ENCODE peak calls at places on chromosomes 5 and 9, in ten cellular contexts. I, O, B, H, G, E, D, S, Z and U are unnamed samples.

GRCh38 chr5:58459276-58459859 is 518 bp downstream of the PLK2 start:
- DNase-seq in E (no peak), Z (no peak), D (peak; percentile 28), O (no peak), B (no peak), I (peak; percentile 32), S (peak; percentile 79), H (peak; percentile 34), G (peak; percentile 31), U (peak; percentile 29)

GRCh38 chr5:98474802-98475201 is 298.7 kb upstream of the RGMB start:
- DNase-seq in H (no peak), E (no peak), B (no peak), I (no peak), G (no peak), O (no peak), D (no peak), S (no peak), Z (no peak), U (no peak)

GRCh38 chr5:155978805-155979204 is 348.2 kb upstream of the SGCD start:
- DNase-seq in G (no peak), H (no peak), D (no peak), S (no peak), B (no peak), E (no peak), I (no peak), O (no peak), Z (no peak), U (no peak)

GRCh38 chr5:96868603-96869371 is 7.5 kb upstream of the ERAP2 start:
- DNase-seq in D (peak; percentile 38), Z (peak; percentile 79), E (no peak), G (no peak), O (no peak), S (no peak), I (no peak), B (peak; percentile 70), H (no peak), U (no peak)

GRCh38 chr5:136064510-136064909 is 35.7 kb downstream of the TGFBI start:
- DNase-seq in D (no peak), E (no peak), S (peak; percentile 71), I (no peak), Z (no peak), H (no peak), B (peak; percentile 38), G (no peak), O (no peak), U (no peak)

GRCh38 chr9:121670447-121670846 is 19.0 kb downstream of the DAB2IP start:
- DNase-seq in G (no peak), S (no peak), O (peak; percentile 41), E (no peak), B (no peak), I (no peak), Z (no peak), H (no peak), D (no peak), U (no peak)

GRCh38 chr9:109721021-109721420 is 59.0 kb upstream of the PALM2AKAP2 start:
- DNase-seq in G (no peak), E (no peak), Z (no peak), B (no peak), S (no peak), D (no peak), O (no peak), H (no peak), I (no peak), U (no peak)

GRCh38 chr5:171574374-171574773 is 154.9 kb downstream of the FGF18 start:
- DNase-seq in Z (no peak), I (no peak), H (no peak), G (no peak), D (no peak), O (no peak), S (no peak), B (no peak), E (no peak), U (no peak)

GRCh38 chr5:173984218-173984617 is 4.8 kb upstream of the C5orf47 start:
- DNase-seq in Z (no peak), S (no peak), E (no peak), I (no peak), D (no peak), B (peak; percentile 46), H (no peak), O (no peak), G (no peak), U (no peak)

GRCh38 chr9:3732077-3733038 is 206.6 kb upstream of the RFX3 start:
- DNase-seq in O (no peak), H (no peak), D (peak; percentile 66), I (peak; percentile 36), Z (peak; percentile 56), E (peak; percentile 64), G (peak; percentile 48), B (peak; percentile 50), S (no peak), U (peak; percentile 41)

GRCh38 chr9:112819635-112820496 is 69.3 kb downstream of the SNX30 start:
- DNase-seq in G (no peak), S (no peak), I (peak; percentile 48), D (peak; percentile 28), O (no peak), B (peak; percentile 69), E (peak; percentile 26), H (peak; percentile 37), Z (peak; percentile 12), U (peak; percentile 22)

GRCh38 chr5:163585206-163585605 is 79.8 kb downstream of the MAT2B start:
- DNase-seq in G (no peak), D (no peak), Z (no peak), I (no peak), O (no peak), H (no peak), B (no peak), S (no peak), E (no peak), U (no peak)

DNA sequence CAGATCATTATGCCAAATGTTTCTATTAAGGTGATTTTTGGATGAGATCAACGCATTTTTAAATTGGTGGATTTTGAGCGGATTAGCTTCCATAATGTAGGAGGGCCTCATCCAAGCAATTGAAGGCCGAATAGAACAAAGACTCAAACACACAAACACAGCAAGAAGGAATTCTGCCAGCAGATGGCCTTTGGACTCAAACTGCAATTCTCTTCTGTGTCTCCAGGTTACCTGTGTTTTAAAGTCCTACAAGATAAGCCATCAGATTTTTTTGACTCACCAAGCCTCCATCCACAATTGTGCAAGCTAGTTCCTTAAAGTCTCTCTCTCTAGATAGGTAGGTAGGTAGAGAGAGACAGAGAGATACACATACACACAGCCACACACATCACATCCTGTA is 25.5 kb downstream of the CDH6 start:
- DNase-seq in E (no peak), O (no peak), S (no peak), I (no peak), H (no peak), Z (no peak), D (no peak), B (no peak), G (no peak), U (peak; percentile 24)
- TF ChIP-seq CTCF in E (no peak), O (no peak), S (no peak), I (no peak), H (no peak), Z (no peak), D (no peak), B (no peak), G (no peak), U (no peak)

DNA sequence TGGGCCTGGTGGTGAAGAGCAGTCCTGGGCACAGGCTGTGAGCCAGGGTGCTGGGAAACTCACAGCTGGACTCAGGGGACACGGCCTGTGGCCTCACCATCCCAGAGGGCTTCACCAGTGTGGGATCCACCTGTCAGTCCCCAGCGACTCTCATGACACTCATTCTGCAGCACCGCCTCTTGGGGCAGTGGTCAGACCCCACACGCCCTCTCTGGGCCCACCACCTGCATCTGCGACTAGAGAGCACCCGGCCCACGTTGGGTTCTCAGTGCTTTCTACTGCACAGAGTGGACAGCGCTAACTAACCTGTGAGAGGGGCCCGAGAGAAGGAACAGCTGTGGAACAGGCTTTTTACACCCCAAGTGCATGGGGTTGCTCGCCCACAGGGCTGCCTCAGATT is 45.8 kb upstream of the GARNL3 start:
- DNase-seq in I (peak; percentile 8), O (peak; percentile 62), G (no peak), D (no peak), H (no peak), Z (no peak), E (no peak), B (no peak), S (no peak), U (no peak)
- TF ChIP-seq POLR2AphosphoS5 in I (no peak), O (no peak), G (no peak), D (no peak), H (no peak), Z (no peak), E (no peak), B (no peak), S (no peak), U (no peak)

DNA sequence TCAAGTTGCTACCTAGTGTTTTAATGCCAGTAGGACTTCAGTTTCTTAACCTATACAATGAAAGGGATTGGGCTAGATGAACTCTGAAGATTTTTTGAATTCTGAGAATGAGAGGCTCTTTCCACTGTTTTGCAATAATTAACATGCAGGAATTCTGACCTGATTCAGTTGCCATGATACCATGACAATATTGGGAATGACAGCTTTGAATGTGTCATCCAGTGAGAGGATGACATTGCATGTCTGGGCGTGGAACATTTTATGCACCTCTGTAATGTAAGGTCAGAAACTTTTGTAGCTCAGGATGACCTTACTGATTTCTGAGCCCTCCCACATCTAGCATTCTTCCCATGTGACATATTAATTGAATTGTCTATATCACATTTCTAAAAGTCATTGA is 30.6 kb upstream of the SPINK5 start:
- DNase-seq in D (no peak), B (no peak), G (no peak), E (no peak), S (no peak), O (no peak), Z (no peak), H (no peak), I (no peak), U (no peak)
- H3K4me1 ChIP-seq in D (no peaks in the 10 kb centered on the region), B (no peaks in the 10 kb centered on the region), G (no peaks in the 10 kb centered on the region), E (no peaks in the 10 kb centered on the region), S (no peaks in the 10 kb centered on the region), O (no peaks in the 10 kb centered on the region), Z (no peaks in the 10 kb centered on the region), H (no peaks in the 10 kb centered on the region), I (no peaks in the 10 kb centered on the region), U (no peaks in the 10 kb centered on the region)

GRCh38 chr5:130136300-130136699 is 232.0 kb downstream of the CHSY3 start:
- DNase-seq in Z (no peak), E (no peak), B (no peak), S (no peak), D (no peak), O (no peak), G (no peak), H (no peak), I (no peak), U (no peak)

GRCh38 chr5:130138406-130139060 is 234.3 kb downstream of the CHSY3 start:
- DNase-seq in D (no peak), S (no peak), B (no peak), I (no peak), H (no peak), O (no peak), G (no peak), E (no peak), Z (no peak), U (no peak)

DNA sequence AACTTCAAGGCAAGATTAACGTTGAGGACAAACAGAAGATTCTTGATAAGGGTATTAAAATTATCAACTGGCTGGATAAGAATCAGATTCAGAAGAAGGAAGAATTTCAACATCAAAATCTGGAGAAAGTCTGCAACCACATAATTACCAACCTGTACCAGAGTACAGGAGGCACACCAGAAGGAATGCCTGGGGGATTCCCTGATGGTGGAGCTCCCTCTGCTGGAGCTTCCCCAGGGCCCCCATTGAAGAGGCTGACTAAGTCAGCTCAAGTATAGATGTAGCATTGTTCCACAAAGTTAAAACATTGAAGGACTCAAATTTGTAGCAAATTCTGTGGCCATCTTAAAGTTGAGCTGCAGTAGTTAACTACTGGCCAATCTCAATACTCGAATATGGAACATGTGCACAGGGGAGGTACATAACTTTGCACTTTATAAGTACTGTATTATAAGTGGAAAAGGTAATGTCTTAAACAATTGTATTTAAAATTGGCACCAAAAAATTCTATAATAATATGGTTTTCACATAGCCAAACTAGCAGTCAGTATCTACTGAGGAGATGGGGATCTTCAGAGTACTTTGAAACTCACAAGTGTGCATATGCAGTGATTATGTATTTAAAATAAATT is 237.5 kb downstream of the CHSY3 start:
- DNase-seq in Z (no peak), B (peak; percentile 2), H (no peak), D (no peak), E (no peak), I (no peak), G (no peak), S (no peak), O (no peak), U (peak; percentile 14)
- TF ChIP-seq CTCF in Z (peak; percentile 52), B (no peak), H (no peak), D (no peak), E (peak; percentile 61), I (no peak), G (no peak), S (no peak), O (peak; percentile 46), U (no peak)